ENCODE peak calls at places on chromosomes 2 and 18, in eight cellular contexts. V, E, L, C, Y, A, B and P are unnamed samples. For H3K36me3, the result is how much of the 10 kb centered on the place peaks cover.

GRCh38 chr18:70280007-70280925 is 8.6 kb upstream of the SOCS6 start:
- ATAC-seq in C (peak), L (no peak), E (peak), V (peak), Y (peak), A (no peak), B (peak), P (no peak)

GRCh38 chr2:159035790-159036411 is 67.5 kb downstream of the TANC1 start:
- ATAC-seq in Y (no peak), C (peak), V (peak), L (peak), B (peak), E (no peak), A (peak), P (no peak)

GRCh38 chr2:227477291-227477690 is 5.3 kb downstream of the AGFG1 start:
- ATAC-seq in B (no peak), C (no peak), E (no peak), Y (no peak), V (no peak), L (no peak), A (no peak), P (no peak)

GRCh38 chr2:27807476-27807875 is 36.0 kb downstream of the MRPL33 start:
- ATAC-seq in A (no peak), V (peak), E (peak), B (peak), L (peak), Y (no peak), C (peak), P (no peak)

GRCh38 chr2:18598848-18599484 is 9.6 kb upstream of the NT5C1B start:
- ATAC-seq in B (no peak), E (no peak), L (peak), A (no peak), C (no peak), Y (no peak), V (no peak), P (peak)

GRCh38 chr2:62424899-62425298 is 81.1 kb downstream of the TMEM17 start:
- ATAC-seq in E (no peak), Y (no peak), L (peak), B (peak), V (no peak), C (no peak), A (no peak), P (no peak)

GRCh38 chr2:196274387-196274809 is 103.0 kb upstream of the STK17B start:
- ATAC-seq in A (peak), E (no peak), B (no peak), L (peak), V (no peak), Y (no peak), C (peak), P (no peak)

GRCh38 chr2:136116111-136116812 is 1.7 kb downstream of the CXCR4 start:
- ATAC-seq in Y (no peak), L (peak), C (peak), B (peak), E (no peak), A (no peak), V (peak), P (no peak)

GRCh38 chr18:59604877-59605276 is 92.3 kb downstream of the CCBE1 start:
- ATAC-seq in L (no peak), B (no peak), Y (no peak), E (no peak), V (no peak), C (no peak), A (no peak), P (no peak)

GRCh38 chr18:59672125-59672769 is 25.0 kb downstream of the CCBE1 start:
- ATAC-seq in Y (no peak), B (no peak), A (no peak), C (no peak), E (no peak), L (peak), V (no peak), P (peak)

GRCh38 chr2:25833566-25833965 is 44.7 kb downstream of the ASXL2 start:
- ATAC-seq in L (no peak), V (no peak), A (no peak), Y (no peak), B (no peak), E (peak), C (no peak), P (no peak)

GRCh38 chr18:63224574-63224973 is 95.0 kb downstream of the BCL2 start:
- ATAC-seq in Y (no peak), E (no peak), V (no peak), B (no peak), C (no peak), L (no peak), A (no peak), P (no peak)

GRCh38 chr18:50307400-50307737 is 19.9 kb upstream of the CXXC1 start:
- ATAC-seq in C (no peak), A (no peak), L (no peak), B (no peak), E (no peak), V (peak), Y (no peak), P (no peak)

GRCh38 chr2:21841341-21841740 is 717.6 kb downstream of the TDRD15 start:
- ATAC-seq in V (no peak), E (no peak), C (no peak), B (no peak), A (no peak), L (no peak), Y (no peak), P (no peak)

GRCh38 chr18:30044496-30044895 is 998.0 kb downstream of the DSC3 start:
- ATAC-seq in Y (no peak), V (no peak), B (no peak), C (no peak), L (no peak), A (no peak), E (no peak), P (no peak)

GRCh38 chr2:17125989-17126620 is 392.1 kb downstream of the RAD51AP2 start:
- ATAC-seq in V (no peak), E (no peak), C (no peak), B (no peak), L (no peak), A (no peak), Y (no peak), P (no peak)

GRCh38 chr2:225064362-225064761 is 22.1 kb upstream of the DOCK10 start:
- ATAC-seq in V (no peak), B (no peak), C (no peak), Y (no peak), L (no peak), A (no peak), E (no peak), P (no peak)

GRCh38 chr18:41436772-41437171 is 518.3 kb upstream of the PIK3C3 start:
- ATAC-seq in C (no peak), Y (no peak), L (no peak), E (no peak), B (no peak), A (no peak), V (no peak), P (no peak)

GRCh38 chr2:30108851-30109250 is 38.0 kb upstream of the YPEL5 start:
- ATAC-seq in E (no peak), Y (no peak), A (no peak), V (no peak), B (no peak), L (no peak), C (no peak), P (no peak)

GRCh38 chr2:217650716-217651360 is 352.0 kb downstream of the TNS1 start:
- ATAC-seq in L (peak), Y (peak), E (peak), B (peak), A (no peak), V (no peak), C (peak), P (no peak)

GRCh38 chr2:1572638-1573037 is 159.4 kb downstream of the TPO start:
- ATAC-seq in L (no peak), V (no peak), E (peak), Y (peak), C (no peak), A (no peak), B (no peak), P (peak)

GRCh38 chr2:144509548-144510205 is 10.2 kb downstream of the ZEB2 start:
- ATAC-seq in L (no peak), V (no peak), A (no peak), B (no peak), E (peak), C (no peak), Y (no peak), P (no peak)

GRCh38 chr2:157559061-157559460 is 69.6 kb downstream of the ACVR1C start:
- ATAC-seq in C (peak), B (no peak), Y (no peak), L (no peak), V (no peak), A (no peak), E (no peak), P (no peak)

GRCh38 chr2:111633139-111633538 is 250.9 kb downstream of the ANAPC1 start:
- ATAC-seq in B (no peak), E (no peak), V (no peak), L (no peak), A (no peak), C (no peak), Y (no peak), P (no peak)

GRCh38 chr2:101501443-101501842 is 26.5 kb upstream of the RFX8 start:
- ATAC-seq in Y (peak), L (no peak), C (no peak), A (no peak), B (no peak), E (peak), V (no peak), P (no peak)

GRCh38 chr2:38184964-38185603 is 109.1 kb upstream of the CYP1B1 start:
- ATAC-seq in L (no peak), E (peak), A (no peak), V (no peak), Y (peak), C (peak), B (no peak), P (peak)

GRCh38 chr2:160741815-160742214 is 248.2 kb upstream of the RBMS1 start:
- ATAC-seq in Y (no peak), C (no peak), B (no peak), E (no peak), L (no peak), V (no peak), A (no peak), P (no peak)

GRCh38 chr2:169109502-169110409 is 40.4 kb downstream of the DHRS9 start:
- ATAC-seq in B (peak), C (peak), V (peak), E (peak), A (peak), L (peak), Y (peak), P (peak)
- H3K4me3 ChIP-seq in B (no peak), C (no peak), V (no peak), E (no peak), A (no peak), L (no peak), Y (no peak), P (no peak)

GRCh38 chr2:215917953-215918620 is 95.3 kb downstream of the MREG start:
- ATAC-seq in L (no peak), B (no peak), A (no peak), E (no peak), Y (no peak), V (no peak), C (peak), P (no peak)

GRCh38 chr2:215920244-215921100 is 92.9 kb downstream of the MREG start:
- ATAC-seq in V (peak), L (peak), B (peak), C (peak), A (peak), E (peak), Y (peak), P (peak)

GRCh38 chr2:215918901-215919585 is 94.3 kb downstream of the MREG start:
- ATAC-seq in Y (no peak), E (no peak), B (no peak), A (no peak), L (no peak), C (no peak), V (no peak), P (no peak)

GRCh38 chr2:215919624-215920243 is 93.6 kb downstream of the MREG start:
- ATAC-seq in C (no peak), A (no peak), Y (no peak), E (no peak), V (no peak), B (no peak), L (no peak), P (no peak)

GRCh38 chr2:215921884-215922283 is 91.5 kb downstream of the MREG start:
- ATAC-seq in E (no peak), C (no peak), B (peak), Y (no peak), V (no peak), A (no peak), L (no peak), P (no peak)
- H3K27ac ChIP-seq in E (no peak), C (no peak), B (no peak), Y (no peak), V (no peak), A (no peak), L (no peak), P (no peak)

GRCh38 chr2:68779595-68779994 is 45.0 kb downstream of the ARHGAP25 start:
- ATAC-seq in A (no peak), E (no peak), C (no peak), B (no peak), L (no peak), V (no peak), Y (no peak), P (no peak)

GRCh38 chr2:68790600-68790999 is 56.0 kb downstream of the ARHGAP25 start:
- ATAC-seq in A (no peak), E (no peak), C (no peak), Y (no peak), B (no peak), L (no peak), V (no peak), P (no peak)

GRCh38 chr2:68789603-68790002 is 55.0 kb downstream of the ARHGAP25 start:
- ATAC-seq in C (no peak), Y (no peak), E (no peak), A (no peak), L (no peak), B (no peak), V (no peak), P (no peak)

GRCh38 chr2:68784191-68784590 is 49.6 kb downstream of the ARHGAP25 start:
- ATAC-seq in C (peak), E (no peak), B (no peak), V (no peak), L (peak), Y (no peak), A (no peak), P (no peak)

GRCh38 chr2:68784849-68785248 is 50.2 kb downstream of the ARHGAP25 start:
- ATAC-seq in Y (no peak), V (no peak), E (no peak), A (no peak), B (no peak), C (peak), L (peak), P (peak)
- H3K36me3 ChIP-seq in Y (under half), V (under half), E (under half), A (under half), B (under half), C (half or more), L (half or more), P (under half)

GRCh38 chr2:98455494-98455976 is 10.9 kb downstream of the INPP4A start:
- ATAC-seq in Y (no peak), E (no peak), C (peak), A (peak), B (no peak), L (peak), V (no peak), P (peak)
- H3K4me3 ChIP-seq in Y (no peak), E (no peak), C (no peak), A (no peak), B (no peak), L (no peak), V (no peak), P (no peak)

GRCh38 chr2:190618030-190618429 is 30.9 kb upstream of the NAB1 start:
- ATAC-seq in A (no peak), V (no peak), B (no peak), Y (no peak), L (no peak), C (no peak), E (no peak), P (no peak)
- H3K27ac ChIP-seq in A (no peak), V (no peak), B (no peak), Y (no peak), L (no peak), C (no peak), E (no peak), P (no peak)

GRCh38 chr2:105272176-105272575 is 30.6 kb downstream of the GPR45 start:
- ATAC-seq in B (no peak), Y (no peak), E (no peak), C (no peak), V (no peak), A (no peak), L (no peak), P (no peak)
- H3K36me3 ChIP-seq in B (under half), Y (under half), E (under half), C (half or more), V (under half), A (half or more), L (half or more), P (under half)

GRCh38 chr2:219271021-219271420 is 8.1 kb upstream of the DNAJB2 start:
- ATAC-seq in V (no peak), Y (no peak), B (no peak), A (no peak), E (no peak), C (no peak), L (no peak), P (no peak)

GRCh38 chr2:219274392-219274921 is 4.7 kb upstream of the DNAJB2 start:
- ATAC-seq in E (peak), L (peak), C (peak), A (no peak), V (peak), B (peak), Y (peak), P (peak)

GRCh38 chr2:219272995-219273394 is 6.2 kb upstream of the DNAJB2 start:
- ATAC-seq in E (no peak), A (no peak), V (no peak), C (no peak), L (no peak), B (no peak), Y (no peak), P (no peak)

GRCh38 chr2:219273887-219274391 is 5.2 kb upstream of the DNAJB2 start:
- ATAC-seq in C (peak), Y (no peak), A (peak), B (peak), E (peak), V (peak), L (peak), P (no peak)

DNA sequence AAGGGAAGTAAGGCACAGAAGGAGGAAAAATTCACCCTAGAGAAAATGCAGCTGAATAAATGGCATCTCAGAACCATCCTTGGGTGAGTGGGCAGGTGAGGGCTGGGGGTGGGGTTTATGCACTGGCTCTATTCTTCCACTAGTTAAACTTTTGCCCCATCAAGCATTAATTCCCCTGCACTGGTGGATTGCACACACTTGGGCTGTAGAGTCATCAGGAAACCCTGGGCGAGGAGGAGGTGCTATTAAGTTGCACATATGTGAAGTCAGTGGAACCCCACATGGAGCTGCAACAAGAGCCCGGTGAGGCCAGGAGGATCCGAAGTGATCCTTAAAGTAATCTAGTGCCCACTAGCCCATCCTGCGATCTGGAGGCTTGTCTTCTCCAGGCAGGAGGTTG is 6.8 kb upstream of the DNAJB2 start:
- ATAC-seq in B (no peak), Y (no peak), C (no peak), E (no peak), A (no peak), V (no peak), L (no peak), P (no peak)
- H3K4me3 ChIP-seq in B (no peak), Y (no peak), C (no peak), E (no peak), A (no peak), V (no peak), L (no peak), P (no peak)